ENCODE peak calls at places on chromosomes 13 and 19, in four cellular contexts. G, O, D and J are unnamed samples.

GRCh38 chr13:76216729-76217128 is 580.6 kb downstream of the LMO7 start:
- DNase-seq in G (no peak), O (no peak), D (no peak), J (no peak)

GRCh38 chr13:59771272-59771671 is 392.5 kb downstream of the DIAPH3 start:
- DNase-seq in G (no peak), O (peak; percentile 4), D (peak; percentile 4), J (no peak)

GRCh38 chr13:26590951-26591350 is 33.5 kb downstream of the WASF3 start:
- DNase-seq in G (no peak), O (no peak), D (peak; percentile 75), J (no peak)

GRCh38 chr13:23673354-23673753 is 103.1 kb downstream of the TNFRSF19 start:
- DNase-seq in G (no peak), O (no peak), D (no peak), J (no peak)

GRCh38 chr19:49814010-49814409 is 918 bp upstream of the FUZ start:
- DNase-seq in G (no peak), O (no peak), D (no peak), J (no peak)

GRCh38 chr13:20492036-20492435 is 33.6 kb downstream of the CRYL1 start:
- DNase-seq in G (no peak), O (no peak), D (no peak), J (no peak)

GRCh38 chr19:29623726-29624488 is 17.8 kb downstream of the POP4 start:
- DNase-seq in G (no peak), O (peak; percentile 49), D (no peak), J (no peak)

GRCh38 chr13:28100149-28101121 is at the start of gene FLT3:
- DNase-seq in G (no peak), O (peak; percentile 11), D (no peak), J (peak; percentile 73)

GRCh38 chr13:19818223-19818842 is 35.6 kb upstream of the PSPC1 start:
- DNase-seq in G (no peak), O (peak; percentile 31), D (peak; percentile 4), J (peak; percentile 95)

GRCh38 chr13:46168341-46168740 is 13.6 kb downstream of the LCP1 start:
- DNase-seq in G (no peak), O (no peak), D (no peak), J (no peak)

GRCh38 chr13:25727250-25727649 is 324.6 kb downstream of the SHISA2 start:
- DNase-seq in G (no peak), O (no peak), D (no peak), J (no peak)

GRCh38 chr13:92549275-92549674 is 677.3 kb upstream of the GPC6 start:
- DNase-seq in G (no peak), O (no peak), D (no peak), J (no peak)

GRCh38 chr19:58274771-58275199 is 4.0 kb upstream of the ZNF8 start:
- DNase-seq in G (no peak), O (no peak), D (no peak), J (no peak)

GRCh38 chr13:74082741-74083160 is 51.5 kb downstream of the KLF12 start:
- DNase-seq in G (no peak), O (no peak), D (peak; percentile 73), J (no peak)

GRCh38 chr13:104408733-104409132 is 1342.5 kb upstream of the SLC10A2 start:
- DNase-seq in G (no peak), O (no peak), D (no peak), J (no peak)

GRCh38 chr19:8367327-8368001 is 3.5 kb downstream of the ANGPTL4 start:
- DNase-seq in G (no peak), O (peak; percentile 50), D (no peak), J (peak; percentile 74)

DNA sequence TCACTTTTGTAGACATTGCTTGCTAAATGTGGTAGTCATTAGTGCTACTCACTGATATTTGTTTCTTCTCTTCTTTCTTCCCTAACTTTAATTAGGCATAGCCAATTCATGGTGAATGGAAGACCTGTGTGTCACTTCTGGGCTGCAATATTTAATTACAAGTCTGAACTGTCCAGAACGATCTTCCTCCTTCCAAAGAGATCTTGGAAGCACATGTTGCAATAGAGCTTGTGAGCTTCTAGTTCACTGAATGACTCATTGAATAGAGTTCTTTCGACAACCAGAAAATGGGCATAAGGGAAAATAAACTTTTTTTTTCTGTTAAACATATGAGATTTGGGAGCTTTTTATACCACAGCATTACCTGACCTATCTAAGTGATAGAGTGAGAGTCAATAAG is 1264.6 kb downstream of the PCDH9 start:
- DNase-seq in G (no peak), O (no peak), D (no peak), J (no peak)
- TF ChIP-seq CREM in G (no peak), O (no peak), D (no peak), J (no peak)

GRCh38 chr19:6828306-6828697 is 55.8 kb downstream of the VAV1 start:
- DNase-seq in G (no peak), O (peak; percentile 42), D (no peak), J (no peak)
- TF ChIP-seq CREM in G (no peak), O (no peak), D (no peak), J (no peak)

GRCh38 chr19:10258080-10258710 is 6.2 kb downstream of the MRPL4 start:
- DNase-seq in G (no peak), O (no peak), D (no peak), J (no peak)
- TF ChIP-seq CREM in G (no peak), O (no peak), D (no peak), J (no peak)

GRCh38 chr19:1840541-1841115 is 7.7 kb downstream of the REXO1 start:
- DNase-seq in G (no peak), O (peak; percentile 59), D (peak; percentile 53), J (no peak)

GRCh38 chr19:1836458-1837221 is 11.6 kb downstream of the REXO1 start:
- DNase-seq in G (no peak), O (peak; percentile 88), D (no peak), J (no peak)

GRCh38 chr19:1839658-1840540 is 8.4 kb downstream of the REXO1 start:
- DNase-seq in G (no peak), O (no peak), D (peak; percentile 72), J (no peak)

GRCh38 chr19:1837625-1838105 is 10.6 kb downstream of the REXO1 start:
- DNase-seq in G (no peak), O (peak; percentile 73), D (peak; percentile 40), J (peak; percentile 88)

GRCh38 chr19:1837222-1837565 is 11.1 kb downstream of the REXO1 start:
- DNase-seq in G (no peak), O (no peak), D (no peak), J (no peak)
- TF ChIP-seq CREM in G (no peak), O (no peak), D (no peak), J (no peak)

GRCh38 chr13:52003551-52003950 is 7.7 kb downstream of the ATP7B start:
- DNase-seq in G (no peak), O (no peak), D (no peak), J (no peak)
- TF ChIP-seq CREM in G (no peak), O (no peak), D (no peak), J (no peak)

DNA sequence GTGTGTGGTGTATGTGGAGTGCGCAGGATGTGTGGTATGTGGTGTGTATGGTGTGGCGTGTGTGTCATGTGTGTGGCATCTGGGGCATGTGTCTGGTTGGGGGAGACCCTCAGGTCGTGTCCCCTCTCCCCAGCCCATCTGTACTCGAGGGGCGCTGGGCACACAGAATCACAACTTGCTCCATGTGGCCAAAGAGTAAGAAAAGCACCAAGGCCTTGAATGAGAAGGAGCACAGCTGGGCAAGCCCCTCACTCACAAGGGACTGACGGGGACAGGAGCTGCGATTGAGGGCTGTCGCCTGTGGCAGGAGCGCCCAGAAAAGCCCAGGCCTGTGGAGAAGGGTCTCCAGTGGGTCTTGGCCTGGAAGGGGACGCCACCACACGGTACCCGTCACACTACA is 62.8 kb downstream of the PEPD start:
- DNase-seq in G (no peak), O (no peak), D (no peak), J (no peak)
- TF ChIP-seq CREM in G (no peak), O (no peak), D (no peak), J (no peak)

GRCh38 chr19:45526143-45526542 is 18.9 kb downstream of the VASP start:
- DNase-seq in G (no peak), O (peak; percentile 82), D (peak; percentile 78), J (peak; percentile 93)
- TF ChIP-seq CREM in G (no peak), O (no peak), D (no peak), J (no peak)

DNA sequence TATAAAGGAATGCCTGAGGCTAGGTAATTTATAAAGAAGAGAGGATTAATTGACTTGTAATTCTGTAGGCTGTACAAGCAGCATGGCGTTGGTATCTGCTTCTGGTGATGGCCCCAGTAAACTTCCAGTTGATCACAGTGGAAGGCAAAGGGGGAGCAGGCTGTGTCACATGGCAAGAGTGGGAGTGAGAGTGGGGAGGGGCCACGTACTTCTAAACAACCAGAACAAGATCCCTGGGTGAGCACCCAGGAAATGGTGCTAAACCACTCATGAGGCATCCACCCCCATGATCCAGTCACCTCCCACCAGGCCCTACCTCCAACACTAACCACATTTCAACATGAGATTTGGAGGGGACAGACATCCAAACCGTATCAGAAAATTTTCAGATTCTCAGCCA is 3.0 kb upstream of the RNF113B start:
- DNase-seq in G (no peak), O (no peak), D (no peak), J (no peak)
- TF ChIP-seq CREM in G (no peak), O (no peak), D (no peak), J (no peak)